ENCODE peak calls at places on chromosomes 6 and 20, in five cellular contexts. One of them, this sample, is unnamed.

GRCh38 chr6:123967900-123968299 is 164.2 kb downstream of the NKAIN2 start:
- DNase-seq in HepG2: no peak
- DNase-seq in A549: no peak
- DNase-seq in K562: no peak
- DNase-seq in fibroblast of lung: no peak
- DNase-seq in this sample: no peak

GRCh38 chr6:13695217-13695616 is 16.4 kb downstream of the RANBP9 start:
- DNase-seq in HepG2: no peak
- DNase-seq in A549: no peak
- DNase-seq in K562: no peak
- DNase-seq in fibroblast of lung: peak
- DNase-seq in this sample: no peak

GRCh38 chr6:127195833-127196232 is 70.8 kb upstream of the RNF146 start:
- DNase-seq in HepG2: no peak
- DNase-seq in A549: no peak
- DNase-seq in K562: no peak
- DNase-seq in fibroblast of lung: no peak
- DNase-seq in this sample: no peak

GRCh38 chr6:362924-363249 is 28.7 kb upstream of the IRF4 start:
- DNase-seq in HepG2: no peak
- DNase-seq in A549: no peak
- DNase-seq in K562: no peak
- DNase-seq in fibroblast of lung: no peak
- DNase-seq in this sample: no peak

GRCh38 chr20:60078351-60079250 is 120.4 kb downstream of the CDH26 start:
- DNase-seq in HepG2: no peak
- DNase-seq in A549: no peak
- DNase-seq in K562: no peak
- DNase-seq in fibroblast of lung: no peak
- DNase-seq in this sample: peak

GRCh38 chr6:149560736-149561135 is 5.4 kb upstream of the GINM1 start:
- DNase-seq in HepG2: no peak
- DNase-seq in A549: peak
- DNase-seq in K562: peak
- DNase-seq in fibroblast of lung: no peak
- DNase-seq in this sample: no peak

GRCh38 chr6:81304486-81304885 is 448.0 kb downstream of the TENT5A start:
- DNase-seq in HepG2: no peak
- DNase-seq in A549: no peak
- DNase-seq in K562: no peak
- DNase-seq in fibroblast of lung: no peak
- DNase-seq in this sample: no peak

GRCh38 chr20:54922096-54922495 is 446.7 kb downstream of the DOK5 start:
- DNase-seq in HepG2: no peak
- DNase-seq in A549: no peak
- DNase-seq in K562: no peak
- DNase-seq in fibroblast of lung: no peak
- DNase-seq in this sample: no peak

GRCh38 chr6:86969573-86969972 is 32.2 kb downstream of the HTR1E start:
- DNase-seq in HepG2: no peak
- DNase-seq in A549: no peak
- DNase-seq in K562: no peak
- DNase-seq in fibroblast of lung: no peak
- DNase-seq in this sample: peak

GRCh38 chr6:16334671-16335070 is 96.3 kb downstream of the GMPR start:
- DNase-seq in HepG2: no peak
- DNase-seq in A549: peak
- DNase-seq in K562: no peak
- DNase-seq in fibroblast of lung: peak
- DNase-seq in this sample: no peak

GRCh38 chr20:40777653-40778052 is 88.6 kb upstream of the MAFB start:
- DNase-seq in HepG2: no peak
- DNase-seq in A549: no peak
- DNase-seq in K562: no peak
- DNase-seq in fibroblast of lung: no peak
- DNase-seq in this sample: no peak

GRCh38 chr6:41335296-41335695 is at the start of gene NCR2:
- DNase-seq in HepG2: no peak
- DNase-seq in A549: no peak
- DNase-seq in K562: no peak
- DNase-seq in fibroblast of lung: no peak
- DNase-seq in this sample: no peak

GRCh38 chr6:14026831-14027539 is 90.6 kb upstream of the CD83 start:
- DNase-seq in HepG2: no peak
- DNase-seq in A549: no peak
- DNase-seq in K562: no peak
- DNase-seq in fibroblast of lung: peak
- DNase-seq in this sample: no peak

GRCh38 chr6:148304976-148305375 is 37.7 kb upstream of the SASH1 start:
- DNase-seq in HepG2: no peak
- DNase-seq in A549: no peak
- DNase-seq in K562: no peak
- DNase-seq in fibroblast of lung: peak
- DNase-seq in this sample: no peak

DNA sequence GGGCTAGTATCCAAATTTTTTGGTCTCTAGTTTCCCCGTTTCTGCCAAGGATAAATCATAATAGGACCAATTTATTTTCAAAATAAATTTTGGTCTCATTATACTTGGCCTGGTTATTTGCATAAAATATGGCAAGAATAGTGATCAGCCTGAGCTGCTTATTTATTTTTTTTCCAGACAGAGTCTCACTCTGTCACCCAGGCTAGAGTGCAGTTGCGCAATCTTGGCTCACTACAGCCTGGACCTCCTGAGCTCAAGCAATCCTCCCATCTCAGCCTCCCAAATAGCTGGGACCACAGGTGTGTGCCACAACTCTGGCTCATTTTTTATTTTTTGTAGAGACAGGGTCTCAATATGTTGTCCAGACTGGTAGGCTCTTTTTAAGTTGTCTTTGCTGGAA is 329.5 kb downstream of the PACRG start:
- DNase-seq in HepG2: no peak
- DNase-seq in A549: no peak
- DNase-seq in K562: no peak
- DNase-seq in fibroblast of lung: no peak
- DNase-seq in this sample: no peak
- H3K4me3 ChIP-seq in HepG2: no peak
- H3K4me3 ChIP-seq in A549: no peak
- H3K4me3 ChIP-seq in K562: no peak
- H3K4me3 ChIP-seq in fibroblast of lung: no peak
- H3K4me3 ChIP-seq in this sample: no peak

DNA sequence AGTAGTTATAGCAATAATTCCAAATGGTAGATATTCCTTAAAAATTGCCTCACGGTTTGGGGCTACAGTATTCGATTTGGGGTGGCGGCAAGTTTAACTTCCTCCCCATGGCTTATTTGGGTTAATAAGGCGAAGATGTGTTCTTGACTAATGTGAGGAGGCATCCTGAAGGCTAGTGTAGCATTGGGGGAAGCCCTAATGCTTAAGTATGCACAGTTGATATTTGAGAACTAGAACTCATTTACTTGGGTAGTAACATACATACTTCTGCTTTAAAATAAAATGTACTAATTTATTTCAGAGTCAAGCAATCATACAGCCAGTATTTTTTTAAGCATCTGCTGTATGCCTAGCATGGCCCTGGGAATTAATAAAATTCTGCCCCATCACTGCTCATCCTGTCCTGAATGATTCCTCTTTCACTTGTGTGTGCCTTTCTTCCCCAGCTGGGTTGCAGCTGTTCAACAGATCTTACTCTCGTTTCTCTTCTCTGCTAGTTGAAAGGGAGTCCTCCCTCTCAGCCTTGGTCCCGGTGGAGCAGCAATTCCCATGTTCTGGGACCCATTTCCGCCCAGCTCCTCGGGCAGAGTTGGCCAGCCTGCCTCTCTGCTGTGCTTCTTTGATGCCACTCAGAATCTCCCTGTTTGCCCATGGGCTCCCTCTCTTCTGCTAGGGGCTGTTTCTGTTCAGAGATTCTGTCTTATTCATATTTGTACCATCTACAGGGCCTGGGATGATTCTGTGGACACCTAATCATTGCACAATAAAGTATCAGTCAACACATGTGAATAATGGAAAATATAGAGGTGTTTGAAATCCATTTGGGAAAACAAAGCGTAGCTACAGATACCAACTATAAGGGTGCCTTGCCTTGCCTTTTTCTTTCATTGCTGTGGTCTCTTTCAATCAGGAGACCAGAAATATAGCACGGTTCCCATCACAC is 104.8 kb downstream of the ARID1B start:
- DNase-seq in HepG2: no peak
- DNase-seq in A549: no peak
- DNase-seq in K562: no peak
- DNase-seq in fibroblast of lung: peak
- DNase-seq in this sample: no peak
- H3K27ac ChIP-seq in HepG2: no peak
- H3K27ac ChIP-seq in A549: no peak
- H3K27ac ChIP-seq in K562: no peak
- H3K27ac ChIP-seq in fibroblast of lung: no peak
- H3K27ac ChIP-seq in this sample: no peak

DNA sequence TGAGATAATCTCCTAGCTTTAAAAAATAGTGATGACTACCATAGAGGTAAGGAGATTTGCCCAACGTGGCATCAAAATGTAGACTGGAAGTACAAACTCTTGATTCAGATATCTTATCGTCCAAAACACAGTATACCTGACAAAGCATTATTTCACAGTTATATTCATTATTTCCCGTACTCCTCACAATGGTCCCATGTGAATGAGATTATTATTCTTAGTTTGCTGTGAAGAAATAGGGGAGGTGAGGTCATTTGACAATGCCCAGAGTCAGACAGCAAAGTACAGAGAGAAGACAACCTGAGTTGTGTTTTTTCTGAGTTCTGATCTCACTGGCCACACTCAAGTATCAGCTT is 1.2 kb upstream of the TFB1M start:
- DNase-seq in HepG2: peak
- DNase-seq in A549: no peak
- DNase-seq in K562: no peak
- DNase-seq in fibroblast of lung: peak
- DNase-seq in this sample: no peak
- H3K4me2 ChIP-seq in HepG2: peak
- H3K4me2 ChIP-seq in A549: peak
- H3K4me2 ChIP-seq in K562: peak
- H3K4me2 ChIP-seq in fibroblast of lung: peak
- H3K4me2 ChIP-seq in this sample: peak

GRCh38 chr6:144006731-144007454 is 1.2 kb downstream of the PLAGL1 start:
- DNase-seq in HepG2: no peak
- DNase-seq in A549: peak
- DNase-seq in K562: peak
- DNase-seq in fibroblast of lung: peak
- DNase-seq in this sample: no peak

GRCh38 chr6:144007779-144008500 is at the start of gene PLAGL1:
- DNase-seq in HepG2: peak
- DNase-seq in A549: peak
- DNase-seq in K562: peak
- DNase-seq in fibroblast of lung: peak
- DNase-seq in this sample: no peak

GRCh38 chr6:144008501-144009245 is 614 bp upstream of the PLAGL1 start:
- DNase-seq in HepG2: no peak
- DNase-seq in A549: no peak
- DNase-seq in K562: no peak
- DNase-seq in fibroblast of lung: no peak
- DNase-seq in this sample: no peak

GRCh38 chr6:144012534-144012933 is 4.5 kb upstream of the PLAGL1 start:
- DNase-seq in HepG2: no peak
- DNase-seq in A549: no peak
- DNase-seq in K562: no peak
- DNase-seq in fibroblast of lung: no peak
- DNase-seq in this sample: no peak

GRCh38 chr6:144007455-144007778 is 642 bp downstream of the PLAGL1 start:
- DNase-seq in HepG2: no peak
- DNase-seq in A549: no peak
- DNase-seq in K562: no peak
- DNase-seq in fibroblast of lung: no peak
- DNase-seq in this sample: no peak
- H3K4me3 ChIP-seq in HepG2: peak
- H3K4me3 ChIP-seq in A549: peak
- H3K4me3 ChIP-seq in K562: peak
- H3K4me3 ChIP-seq in fibroblast of lung: peak
- H3K4me3 ChIP-seq in this sample: peak

GRCh38 chr6:137148291-137149076 is 25.0 kb downstream of the IL22RA2 start:
- DNase-seq in HepG2: peak
- DNase-seq in A549: peak
- DNase-seq in K562: no peak
- DNase-seq in fibroblast of lung: peak
- DNase-seq in this sample: peak
- H3K27ac ChIP-seq in HepG2: no peak
- H3K27ac ChIP-seq in A549: peak
- H3K27ac ChIP-seq in K562: no peak
- H3K27ac ChIP-seq in fibroblast of lung: no peak
- H3K27ac ChIP-seq in this sample: peak